ENCODE peak calls at places on chromosomes 4 and X, in seven cellular contexts. N, A, S, Z, W, J and R are unnamed samples. For H3K27me3, the result is how much of the 10 kb centered on the place peaks cover.

GRCh38 chr4:80831383-80832361 is 198.8 kb upstream of the BMP3 start:
- DNase-seq in Z (peak), J (no peak), N (no peak), W (no peak), S (peak), A (no peak), R (peak)

GRCh38 chr4:111037591-111037990 is 414.7 kb upstream of the PITX2 start:
- DNase-seq in N (no peak), A (no peak), W (no peak), Z (no peak), S (no peak), J (no peak), R (no peak)

GRCh38 chrX:43750248-43750676 is 94.2 kb downstream of the MAOA start:
- DNase-seq in A (no peak), N (peak), W (peak), Z (peak), J (no peak), S (peak), R (peak)

GRCh38 chr4:108991929-108992328 is 229.1 kb upstream of the ETNPPL start:
- DNase-seq in J (no peak), S (peak), W (no peak), Z (peak), A (no peak), N (no peak), R (no peak)

GRCh38 chr4:127641524-127641923 is 8.8 kb downstream of the INTU start:
- DNase-seq in Z (no peak), N (no peak), J (no peak), S (peak), W (no peak), A (no peak), R (no peak)

GRCh38 chrX:149259241-149259640 is 245.9 kb downstream of the IDS start:
- DNase-seq in S (peak), W (no peak), J (no peak), A (no peak), Z (peak), N (no peak), R (no peak)

GRCh38 chrX:7286461-7286860 is 138.5 kb upstream of the PUDP start:
- DNase-seq in N (no peak), S (no peak), A (no peak), Z (peak), J (no peak), W (no peak), R (no peak)

GRCh38 chrX:104351173-104351769 is 96.5 kb upstream of the ESX1 start:
- DNase-seq in J (no peak), A (no peak), N (no peak), W (no peak), S (peak), Z (peak), R (peak)

GRCh38 chr4:29309050-29309449 is 1411.1 kb upstream of the PCDH7 start:
- DNase-seq in Z (peak), J (no peak), S (peak), A (no peak), W (no peak), N (no peak), R (no peak)

GRCh38 chr4:119010909-119011606 is 122.4 kb downstream of the SYNPO2 start:
- DNase-seq in S (no peak), J (peak), W (no peak), N (no peak), Z (no peak), A (no peak), R (no peak)

GRCh38 chr4:99403380-99404194 is 31.6 kb downstream of the ADH7 start:
- DNase-seq in J (no peak), Z (peak), A (no peak), N (no peak), S (peak), W (no peak), R (no peak)

GRCh38 chr4:150493846-150494245 is 88.1 kb upstream of the MAB21L2 start:
- DNase-seq in W (no peak), J (no peak), N (no peak), S (peak), Z (peak), A (no peak), R (no peak)

GRCh38 chr4:61882381-61882780 is 682.3 kb downstream of the ADGRL3 start:
- DNase-seq in Z (no peak), A (no peak), N (no peak), J (no peak), S (no peak), W (no peak), R (no peak)

GRCh38 chr4:124555959-124556358 is 156.6 kb downstream of the ANKRD50 start:
- DNase-seq in W (no peak), J (no peak), N (no peak), A (no peak), Z (no peak), S (no peak), R (no peak)

GRCh38 chr4:3791910-3792542 is 25.8 kb downstream of the ADRA2C start:
- DNase-seq in N (no peak), A (peak), W (peak), Z (peak), S (no peak), J (peak), R (no peak)

GRCh38 chr4:54063737-54064316 is 578 bp downstream of the CHIC2 start:
- DNase-seq in S (no peak), W (peak), Z (no peak), N (peak), J (no peak), A (peak), R (no peak)

GRCh38 chr4:78528327-78528726 is 23.2 kb upstream of the ANXA3 start:
- DNase-seq in A (no peak), J (no peak), N (no peak), W (no peak), S (no peak), Z (peak), R (no peak)

GRCh38 chrX:19386679-19387078 is 43.0 kb downstream of the PDHA1 start:
- DNase-seq in N (no peak), W (no peak), Z (no peak), S (no peak), A (no peak), J (no peak), R (no peak)

GRCh38 chrX:43663173-43663572 is 7.1 kb downstream of the MAOA start:
- DNase-seq in N (no peak), W (no peak), Z (no peak), S (no peak), J (no peak), A (no peak), R (no peak)

GRCh38 chr4:67483868-67484602 is 61.3 kb downstream of the CENPC start:
- DNase-seq in Z (peak), W (no peak), S (peak), A (no peak), J (no peak), N (no peak), R (no peak)

GRCh38 chrX:103782640-103783039 is 6.0 kb downstream of the PLP1 start:
- DNase-seq in S (no peak), N (no peak), W (no peak), J (no peak), A (no peak), Z (no peak), R (no peak)

GRCh38 chrX:36978886-36979285 is 29.3 kb upstream of the FAM47C start:
- DNase-seq in S (peak), W (no peak), Z (peak), A (no peak), N (no peak), J (no peak), R (no peak)

DNA sequence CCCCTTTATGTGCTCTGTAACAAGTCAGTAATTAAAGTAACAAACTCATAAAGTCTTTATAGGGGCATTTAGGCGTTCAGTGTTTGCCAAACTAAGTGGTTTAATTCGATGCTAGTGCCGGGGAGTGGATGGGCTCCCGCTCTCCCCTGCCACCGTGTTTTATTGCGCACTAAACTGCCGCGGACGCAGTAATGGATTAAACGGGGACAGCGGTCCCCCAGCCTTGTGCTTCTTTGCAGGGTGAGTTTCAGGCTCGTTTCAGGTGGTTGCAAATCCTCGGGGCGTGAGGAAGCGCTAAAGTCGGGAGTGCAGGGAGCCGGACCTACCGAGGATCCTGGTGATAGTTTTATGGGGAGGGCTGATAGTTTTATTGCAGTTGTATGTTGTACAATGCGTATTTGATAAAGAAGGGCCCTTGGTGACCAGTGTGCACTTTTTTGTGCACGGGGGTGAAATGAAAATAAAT is 1.7 kb upstream of the PHOX2B start:
- DNase-seq in N (no peak), W (no peak), S (no peak), Z (no peak), A (no peak), J (no peak), R (no peak)
- H3K27me3 ChIP-seq in N (half or more), W (half or more), S (half or more), Z (half or more), A (under half), J (half or more), R (half or more)

GRCh38 chrX:56783450-56783831 is 54.4 kb downstream of the NBDY start:
- DNase-seq in Z (no peak), A (no peak), N (peak), W (peak), S (no peak), J (no peak), R (no peak)
- TF ChIP-seq CTCF in Z (no peak), A (peak), N (no peak), W (no peak), S (no peak), J (peak), R (no peak)

GRCh38 chr4:173508386-173509002 is 21.5 kb downstream of the HAND2 start:
- DNase-seq in A (no peak), W (no peak), Z (no peak), J (no peak), N (no peak), S (no peak), R (no peak)

GRCh38 chr4:173514641-173515217 is 15.3 kb downstream of the HAND2 start:
- DNase-seq in W (no peak), J (no peak), A (no peak), N (no peak), S (no peak), Z (no peak), R (no peak)

GRCh38 chr4:173513651-173514050 is 16.4 kb downstream of the HAND2 start:
- DNase-seq in J (no peak), Z (no peak), W (no peak), S (no peak), A (no peak), N (no peak), R (no peak)

GRCh38 chr4:173509031-173510001 is 20.7 kb downstream of the HAND2 start:
- DNase-seq in J (peak), S (peak), A (no peak), N (no peak), Z (no peak), W (no peak), R (no peak)

GRCh38 chr4:173511787-173512361 is 18.2 kb downstream of the HAND2 start:
- DNase-seq in N (no peak), Z (no peak), W (no peak), A (no peak), J (no peak), S (no peak), R (no peak)
- H3K27me3 ChIP-seq in N (half or more), Z (under half), W (half or more), A (under half), J (half or more), S (half or more), R (under half)

GRCh38 chr4:28073860-28074555 is 1213.4 kb downstream of the STIM2 start:
- DNase-seq in W (no peak), Z (no peak), J (no peak), N (no peak), S (no peak), A (no peak), R (no peak)
- TF ChIP-seq CTCF in W (no peak), Z (no peak), J (no peak), N (no peak), S (peak), A (no peak), R (no peak)

DNA sequence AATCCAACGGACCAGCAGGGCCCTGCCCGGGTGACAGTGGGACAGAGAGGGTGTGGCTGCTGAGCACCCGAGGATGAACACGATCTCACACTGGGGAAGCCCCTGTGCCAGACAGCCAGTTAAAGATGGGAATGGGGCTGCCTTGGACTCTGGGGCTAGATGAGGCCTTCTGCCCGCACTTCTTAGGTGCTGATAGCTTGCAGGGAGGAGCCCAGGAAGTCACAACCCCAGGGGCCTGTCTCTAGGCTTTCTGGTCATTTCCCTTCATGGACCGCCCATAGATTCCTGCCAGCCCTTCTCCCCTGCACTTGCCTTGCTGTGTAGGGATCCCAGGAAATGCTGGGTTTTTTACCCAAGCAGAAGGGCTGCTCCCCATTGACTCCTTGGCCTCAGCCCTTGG is 6.2 kb downstream of the ZNF275 start:
- DNase-seq in W (no peak), J (no peak), S (no peak), A (no peak), Z (no peak), N (no peak), R (no peak)
- H3K27me3 ChIP-seq in W (under half), J (under half), S (under half), A (under half), Z (under half), N (under half), R (under half)